ENCODE peak calls at places on chromosome 9, in ten cellular contexts. One of them, this sample, is unnamed.

GRCh38 chr9:116792271-116792670 is 105.2 kb downstream of the TRIM32 start:
- DNase-seq in HTR-8/SVneo: no peak
- DNase-seq in non-pigmented ciliary epithelial cell: no peak
- DNase-seq in GM23248: no peak
- DNase-seq in AG04449: no peak
- DNase-seq in cardiac muscle cell: no peak
- DNase-seq in EH: no peak
- DNase-seq in HAP-1: no peak
- DNase-seq in NCI-H524: peak; percentile 69
- DNase-seq in stimulated activated CD8-positive, alpha-beta memory T cell treated with anti-CD3 and anti-CD28 coated beads, Interleukin-15, amount 100 ng/mL, for 48 hours: no peak
- DNase-seq in this sample: no peak

GRCh38 chr9:132946624-132947295 is 2.3 kb upstream of the TSC1 start:
- DNase-seq in HTR-8/SVneo: peak; percentile 70
- DNase-seq in non-pigmented ciliary epithelial cell: no peak
- DNase-seq in GM23248: peak; percentile 59
- DNase-seq in AG04449: peak; percentile 7
- DNase-seq in cardiac muscle cell: peak; percentile 54
- DNase-seq in EH: peak; percentile 83
- DNase-seq in HAP-1: no peak
- DNase-seq in NCI-H524: no peak
- DNase-seq in stimulated activated CD8-positive, alpha-beta memory T cell treated with anti-CD3 and anti-CD28 coated beads, Interleukin-15, amount 100 ng/mL, for 48 hours: no peak
- DNase-seq in this sample: no peak

GRCh38 chr9:110928604-110929003 is 109.7 kb downstream of the LPAR1 start:
- DNase-seq in HTR-8/SVneo: no peak
- DNase-seq in non-pigmented ciliary epithelial cell: no peak
- DNase-seq in GM23248: peak; percentile 52
- DNase-seq in AG04449: no peak
- DNase-seq in cardiac muscle cell: no peak
- DNase-seq in EH: peak; percentile 32
- DNase-seq in HAP-1: no peak
- DNase-seq in NCI-H524: no peak
- DNase-seq in stimulated activated CD8-positive, alpha-beta memory T cell treated with anti-CD3 and anti-CD28 coated beads, Interleukin-15, amount 100 ng/mL, for 48 hours: no peak
- DNase-seq in this sample: no peak

GRCh38 chr9:69027355-69028097 is 8.0 kb upstream of the FXN start:
- DNase-seq in HTR-8/SVneo: peak; percentile 48
- DNase-seq in non-pigmented ciliary epithelial cell: no peak
- DNase-seq in GM23248: peak; percentile 58
- DNase-seq in AG04449: no peak
- DNase-seq in cardiac muscle cell: peak; percentile 73
- DNase-seq in EH: peak; percentile 53
- DNase-seq in HAP-1: peak; percentile 68
- DNase-seq in NCI-H524: no peak
- DNase-seq in stimulated activated CD8-positive, alpha-beta memory T cell treated with anti-CD3 and anti-CD28 coated beads, Interleukin-15, amount 100 ng/mL, for 48 hours: no peak
- DNase-seq in this sample: no peak

GRCh38 chr9:116075191-116075590 is 78.4 kb upstream of the PAPPA start:
- DNase-seq in HTR-8/SVneo: no peak
- DNase-seq in non-pigmented ciliary epithelial cell: peak; percentile 84
- DNase-seq in GM23248: peak; percentile 92
- DNase-seq in AG04449: no peak
- DNase-seq in cardiac muscle cell: no peak
- DNase-seq in EH: peak; percentile 83
- DNase-seq in HAP-1: no peak
- DNase-seq in NCI-H524: no peak
- DNase-seq in stimulated activated CD8-positive, alpha-beta memory T cell treated with anti-CD3 and anti-CD28 coated beads, Interleukin-15, amount 100 ng/mL, for 48 hours: no peak
- DNase-seq in this sample: no peak

GRCh38 chr9:79390077-79390673 is 181.6 kb upstream of the TLE4 start:
- DNase-seq in HTR-8/SVneo: no peak
- DNase-seq in non-pigmented ciliary epithelial cell: no peak
- DNase-seq in GM23248: peak; percentile 51
- DNase-seq in AG04449: no peak
- DNase-seq in cardiac muscle cell: no peak
- DNase-seq in EH: peak; percentile 60
- DNase-seq in HAP-1: no peak
- DNase-seq in NCI-H524: no peak
- DNase-seq in stimulated activated CD8-positive, alpha-beta memory T cell treated with anti-CD3 and anti-CD28 coated beads, Interleukin-15, amount 100 ng/mL, for 48 hours: no peak
- DNase-seq in this sample: no peak

GRCh38 chr9:95793924-95794828 is 81.3 kb upstream of the ERCC6L2 start:
- DNase-seq in HTR-8/SVneo: peak; percentile 46
- DNase-seq in non-pigmented ciliary epithelial cell: peak; percentile 71
- DNase-seq in GM23248: peak; percentile 84
- DNase-seq in AG04449: peak; percentile 95
- DNase-seq in cardiac muscle cell: no peak
- DNase-seq in EH: peak; percentile 98
- DNase-seq in HAP-1: no peak
- DNase-seq in NCI-H524: no peak
- DNase-seq in stimulated activated CD8-positive, alpha-beta memory T cell treated with anti-CD3 and anti-CD28 coated beads, Interleukin-15, amount 100 ng/mL, for 48 hours: no peak
- DNase-seq in this sample: no peak

GRCh38 chr9:108053555-108054061 is 564.0 kb upstream of the KLF4 start:
- DNase-seq in HTR-8/SVneo: no peak
- DNase-seq in non-pigmented ciliary epithelial cell: peak; percentile 43
- DNase-seq in GM23248: peak; percentile 89
- DNase-seq in AG04449: no peak
- DNase-seq in cardiac muscle cell: peak; percentile 7
- DNase-seq in EH: peak; percentile 87
- DNase-seq in HAP-1: peak; percentile 55
- DNase-seq in NCI-H524: peak; percentile 62
- DNase-seq in stimulated activated CD8-positive, alpha-beta memory T cell treated with anti-CD3 and anti-CD28 coated beads, Interleukin-15, amount 100 ng/mL, for 48 hours: no peak
- DNase-seq in this sample: no peak

GRCh38 chr9:128457207-128457606 is 1.4 kb downstream of the ODF2 start:
- DNase-seq in HTR-8/SVneo: no peak
- DNase-seq in non-pigmented ciliary epithelial cell: no peak
- DNase-seq in GM23248: no peak
- DNase-seq in AG04449: no peak
- DNase-seq in cardiac muscle cell: no peak
- DNase-seq in EH: no peak
- DNase-seq in HAP-1: no peak
- DNase-seq in NCI-H524: no peak
- DNase-seq in stimulated activated CD8-positive, alpha-beta memory T cell treated with anti-CD3 and anti-CD28 coated beads, Interleukin-15, amount 100 ng/mL, for 48 hours: no peak
- DNase-seq in this sample: no peak

GRCh38 chr9:27572566-27572917 is 739 bp downstream of the C9orf72 start:
- DNase-seq in HTR-8/SVneo: peak; percentile 18
- DNase-seq in non-pigmented ciliary epithelial cell: no peak
- DNase-seq in GM23248: peak; percentile 74
- DNase-seq in AG04449: no peak
- DNase-seq in cardiac muscle cell: peak; percentile 16
- DNase-seq in EH: peak; percentile 52
- DNase-seq in HAP-1: peak; percentile 67
- DNase-seq in NCI-H524: peak; percentile 43
- DNase-seq in stimulated activated CD8-positive, alpha-beta memory T cell treated with anti-CD3 and anti-CD28 coated beads, Interleukin-15, amount 100 ng/mL, for 48 hours: no peak
- DNase-seq in this sample: peak; percentile 96

GRCh38 chr9:94014845-94015244 is 59.7 kb upstream of the BARX1 start:
- DNase-seq in HTR-8/SVneo: no peak
- DNase-seq in non-pigmented ciliary epithelial cell: no peak
- DNase-seq in GM23248: no peak
- DNase-seq in AG04449: no peak
- DNase-seq in cardiac muscle cell: peak; percentile 59
- DNase-seq in EH: no peak
- DNase-seq in HAP-1: no peak
- DNase-seq in NCI-H524: peak; percentile 84
- DNase-seq in stimulated activated CD8-positive, alpha-beta memory T cell treated with anti-CD3 and anti-CD28 coated beads, Interleukin-15, amount 100 ng/mL, for 48 hours: no peak
- DNase-seq in this sample: no peak

GRCh38 chr9:126428524-126429175 is 102.0 kb downstream of the MVB12B start:
- DNase-seq in HTR-8/SVneo: no peak
- DNase-seq in non-pigmented ciliary epithelial cell: no peak
- DNase-seq in GM23248: no peak
- DNase-seq in AG04449: no peak
- DNase-seq in cardiac muscle cell: no peak
- DNase-seq in EH: no peak
- DNase-seq in HAP-1: no peak
- DNase-seq in NCI-H524: no peak
- DNase-seq in stimulated activated CD8-positive, alpha-beta memory T cell treated with anti-CD3 and anti-CD28 coated beads, Interleukin-15, amount 100 ng/mL, for 48 hours: no peak
- DNase-seq in this sample: no peak

GRCh38 chr9:123421211-123421585 is 65.2 kb downstream of the CRB2 start:
- DNase-seq in HTR-8/SVneo: no peak
- DNase-seq in non-pigmented ciliary epithelial cell: no peak
- DNase-seq in GM23248: no peak
- DNase-seq in AG04449: no peak
- DNase-seq in cardiac muscle cell: no peak
- DNase-seq in EH: no peak
- DNase-seq in HAP-1: no peak
- DNase-seq in NCI-H524: no peak
- DNase-seq in stimulated activated CD8-positive, alpha-beta memory T cell treated with anti-CD3 and anti-CD28 coated beads, Interleukin-15, amount 100 ng/mL, for 48 hours: no peak
- DNase-seq in this sample: no peak

GRCh38 chr9:115591584-115591984 is 473.6 kb upstream of the TNC start:
- DNase-seq in HTR-8/SVneo: peak; percentile 72
- DNase-seq in non-pigmented ciliary epithelial cell: peak; percentile 98
- DNase-seq in GM23248: peak; percentile 99
- DNase-seq in AG04449: peak; percentile 99
- DNase-seq in cardiac muscle cell: peak; percentile 85
- DNase-seq in EH: peak; percentile 99
- DNase-seq in HAP-1: peak; percentile 87
- DNase-seq in NCI-H524: peak; percentile 84
- DNase-seq in stimulated activated CD8-positive, alpha-beta memory T cell treated with anti-CD3 and anti-CD28 coated beads, Interleukin-15, amount 100 ng/mL, for 48 hours: no peak
- DNase-seq in this sample: no peak